ENCODE peak calls at places on chromosomes 3 and 15, in four cellular contexts. F, N, B and Z are unnamed samples.
A peak's percentile ranks its signal among the peaks of the same experiment; 100 is the strongest.

GRCh38 chr15:72227192-72227586 is 3.8 kb downstream of the PKM start:
- DNase-seq in F (no peak), N (peak; percentile 87), B (no peak), Z (no peak)

GRCh38 chr3:135989247-135989646 is 23.7 kb downstream of the PPP2R3A start:
- DNase-seq in F (no peak), N (no peak), B (no peak), Z (peak; percentile 17)

GRCh38 chr3:126557761-126558160 is 971 bp downstream of the C3orf22 start:
- DNase-seq in F (no peak), N (no peak), B (no peak), Z (no peak)

GRCh38 chr3:142087676-142088075 is 61.7 kb downstream of the TFDP2 start:
- DNase-seq in F (no peak), N (peak; percentile 73), B (no peak), Z (peak; percentile 31)

GRCh38 chr3:197019021-197019420 is 10.6 kb downstream of the MELTF start:
- DNase-seq in F (no peak), N (no peak), B (no peak), Z (no peak)

GRCh38 chr15:72604794-72605193 is 49.7 kb upstream of the GOLGA6B start:
- DNase-seq in F (no peak), N (no peak), B (no peak), Z (no peak)

GRCh38 chr15:20351448-20351961 is 190.1 kb downstream of the GOLGA6L6 start:
- DNase-seq in F (no peak), N (no peak), B (no peak), Z (no peak)

GRCh38 chr15:53586815-53587214 is 172.6 kb downstream of the WDR72 start:
- DNase-seq in F (no peak), N (no peak), B (no peak), Z (no peak)

GRCh38 chr3:38950000-38950399 is 101.7 kb downstream of the SCN11A start:
- DNase-seq in F (no peak), N (no peak), B (no peak), Z (no peak)

GRCh38 chr3:21435871-21436270 is 315.1 kb downstream of the ZNF385D start:
- DNase-seq in F (no peak), N (no peak), B (peak; percentile 74), Z (peak; percentile 76)

GRCh38 chr3:195170521-195170920 is 100.4 kb downstream of the XXYLT1 start:
- DNase-seq in F (no peak), N (no peak), B (no peak), Z (no peak)

GRCh38 chr3:127822836-127823589 is 698 bp upstream of the MGLL start:
- DNase-seq in F (peak; percentile 77), N (no peak), B (no peak), Z (no peak)

GRCh38 chr15:59997070-59997701 is 6.9 kb upstream of the FOXB1 start:
- DNase-seq in F (no peak), N (no peak), B (no peak), Z (no peak)

GRCh38 chr3:122105626-122106025 is 50.5 kb downstream of the CD86 start:
- DNase-seq in F (no peak), N (no peak), B (no peak), Z (no peak)

GRCh38 chr3:78986702-78987101 is 781.1 kb downstream of the ROBO1 start:
- DNase-seq in F (no peak), N (no peak), B (no peak), Z (no peak)

GRCh38 chr15:62781081-62781497 is 261.5 kb upstream of the TPM1 start:
- DNase-seq in F (no peak), N (no peak), B (no peak), Z (no peak)

GRCh38 chr15:63318344-63318743 is 40.9 kb downstream of the APH1B start:
- DNase-seq in F (no peak), N (no peak), B (no peak), Z (no peak)

GRCh38 chr3:13111874-13112520 is 38.8 kb upstream of the IQSEC1 start:
- DNase-seq in F (no peak), N (no peak), B (no peak), Z (no peak)

GRCh38 chr3:7280318-7280717 is 419.4 kb downstream of the GRM7 start:
- DNase-seq in F (no peak), N (no peak), B (no peak), Z (no peak)

GRCh38 chr15:72420580-72420979 is 22.5 kb downstream of the TMEM202 start:
- DNase-seq in F (no peak), N (no peak), B (no peak), Z (no peak)

GRCh38 chr3:30292192-30292893 is 314.1 kb upstream of the TGFBR2 start:
- DNase-seq in F (no peak), N (no peak), B (no peak), Z (no peak)

GRCh38 chr3:107983247-107983646 is 107.6 kb downstream of the CD47 start:
- DNase-seq in F (no peak), N (no peak), B (no peak), Z (no peak)

GRCh38 chr15:23436421-23436820 is 10.6 kb downstream of the GOLGA6L2 start:
- DNase-seq in F (no peak), N (no peak), B (no peak), Z (no peak)

DNA sequence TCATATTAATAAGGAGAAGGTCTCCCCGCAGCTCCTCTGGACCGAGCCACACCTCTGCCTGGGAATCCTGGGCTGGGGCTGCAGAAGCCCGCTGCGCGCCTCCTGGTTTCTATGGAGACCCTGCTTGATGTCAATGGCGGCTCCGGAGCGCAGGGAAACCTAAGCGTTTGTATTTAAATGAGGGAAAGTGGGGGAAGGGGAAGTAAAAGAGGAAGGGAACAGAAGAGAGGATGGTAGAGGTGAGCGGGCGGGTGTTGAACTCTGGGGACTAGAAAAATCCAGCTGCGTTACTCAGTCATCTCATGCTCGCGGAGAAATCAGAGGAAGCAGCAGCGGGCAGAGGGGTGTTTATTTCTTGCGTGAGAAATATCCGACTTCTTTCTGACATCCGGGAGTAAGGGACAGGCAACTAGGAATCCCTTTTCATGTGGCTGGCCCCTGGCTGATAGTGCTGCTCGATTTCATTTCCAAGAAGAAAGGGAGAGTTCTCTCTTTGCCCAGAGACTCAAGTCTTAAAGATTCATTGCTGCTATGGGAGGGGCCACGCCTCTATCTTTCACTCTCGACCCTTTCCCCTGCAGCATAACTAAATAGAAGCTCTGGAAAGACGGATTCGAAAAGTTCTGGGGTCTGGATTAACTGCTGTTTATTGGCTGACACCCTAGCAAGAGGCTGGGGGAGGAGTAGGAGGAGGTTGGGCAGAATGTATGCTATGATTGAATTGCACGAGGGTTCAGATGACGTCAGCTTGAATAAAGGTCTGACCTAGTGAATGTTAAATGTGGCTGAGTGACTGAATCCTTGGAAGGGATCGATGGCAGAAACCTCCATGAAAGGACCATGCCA is 110.5 kb upstream of the GAP43 start:
- DNase-seq in F (peak; percentile 21), N (no peak), B (no peak), Z (no peak)
- H3K4me3 ChIP-seq in F (peak overlapping the region; percentile 40), N (peak overlapping the region; percentile 65), B (peak overlapping the region; percentile 62), Z (peak overlapping the region; percentile 56)

GRCh38 chr15:38545179-38545578 is 19.4 kb downstream of the RASGRP1 start:
- DNase-seq in F (no peak), N (no peak), B (no peak), Z (no peak)
- TF ChIP-seq CTCF in F (no peak), N (no peak), B (no peak), Z (no peak)

GRCh38 chr3:64340636-64341240 is 115.5 kb upstream of the PRICKLE2 start:
- DNase-seq in F (no peak), N (no peak), B (peak; percentile 74), Z (peak; percentile 64)
- H3K4me3 ChIP-seq in F (no peak overlapping the region), N (no peak overlapping the region), B (peak overlapping the region; percentile 43), Z (no peak overlapping the region)

DNA sequence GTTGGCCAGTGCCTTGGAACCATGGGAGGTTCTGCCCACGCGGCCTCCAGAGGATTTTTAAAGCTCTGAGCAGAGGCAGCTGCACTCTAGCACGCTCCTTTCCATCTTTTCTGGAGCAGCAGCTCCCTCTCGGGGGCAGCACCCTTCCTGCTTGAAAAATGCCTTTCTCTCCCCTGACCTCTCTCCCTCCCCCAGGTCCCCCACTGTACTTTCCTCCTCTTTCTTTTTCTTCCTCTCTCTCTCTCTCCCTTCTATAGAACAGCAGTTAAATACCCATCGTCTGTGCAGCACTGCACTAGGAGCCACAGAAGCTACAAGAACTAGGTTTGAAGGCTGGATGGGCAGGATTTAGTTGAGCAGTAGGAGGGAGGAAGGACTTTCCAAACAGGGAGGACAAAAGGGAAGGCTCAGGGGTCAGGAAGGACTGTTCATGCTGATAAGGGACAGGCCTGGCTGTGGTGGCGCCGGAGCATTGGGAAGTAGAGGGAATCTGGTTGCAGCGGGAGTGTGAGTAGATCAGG is 4.4 kb downstream of the ALPK3 start:
- DNase-seq in F (no peak), N (no peak), B (no peak), Z (no peak)
- TF ChIP-seq CTCF in F (no peak), N (no peak), B (peak; percentile 22), Z (no peak)

DNA sequence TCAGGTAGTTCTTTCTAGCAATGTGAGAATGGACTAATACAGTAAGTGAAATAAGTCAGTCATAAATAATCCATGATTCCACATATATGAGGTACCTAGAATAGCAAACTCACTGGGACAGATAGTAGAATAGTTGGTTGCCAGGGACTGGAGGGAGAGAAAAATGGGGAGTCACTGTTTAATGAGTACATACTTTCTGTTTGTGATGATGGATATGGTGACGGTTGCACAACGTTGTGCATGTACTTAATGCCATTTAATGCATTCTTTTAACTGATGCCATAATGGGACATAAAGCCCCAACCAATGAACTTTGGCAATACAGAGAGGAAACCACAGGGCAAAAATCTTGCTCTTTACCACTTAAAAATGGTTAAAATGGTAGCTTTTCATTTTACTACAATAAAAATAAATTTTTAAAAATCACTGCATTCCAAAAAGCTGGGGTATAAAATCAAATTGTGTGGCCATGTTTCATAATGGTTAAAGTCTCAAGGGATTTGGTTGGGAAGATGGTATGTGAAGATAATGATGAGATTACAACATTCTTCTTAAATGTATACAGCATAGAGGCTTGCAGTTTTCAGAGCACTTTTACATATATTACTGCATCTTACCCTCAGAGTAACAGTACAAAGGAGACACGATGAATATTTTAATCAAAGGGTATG is 45.2 kb downstream of the ADAM10 start:
- DNase-seq in F (no peak), N (no peak), B (no peak), Z (peak; percentile 55)
- H3K4me3 ChIP-seq in F (no peak overlapping the region), N (no peak overlapping the region), B (no peak overlapping the region), Z (no peak overlapping the region)

GRCh38 chr3:111072016-111072891 is 638 bp downstream of the NECTIN3 start:
- DNase-seq in F (peak; percentile 48), N (no peak), B (no peak), Z (no peak)

GRCh38 chr3:111071257-111072015 is at the start of gene NECTIN3:
- DNase-seq in F (peak; percentile 94), N (peak; percentile 7), B (peak; percentile 97), Z (peak; percentile 90)

GRCh38 chr3:111069974-111070751 is 1.5 kb upstream of the NECTIN3 start:
- DNase-seq in F (peak; percentile 18), N (no peak), B (no peak), Z (no peak)

GRCh38 chr3:111068574-111068973 is 3.0 kb upstream of the NECTIN3 start:
- DNase-seq in F (no peak), N (no peak), B (no peak), Z (no peak)

GRCh38 chr3:111070772-111071256 is 802 bp upstream of the NECTIN3 start:
- DNase-seq in F (no peak), N (no peak), B (no peak), Z (no peak)
- TF ChIP-seq CTCF in F (no peak), N (no peak), B (no peak), Z (peak; percentile 0)

DNA sequence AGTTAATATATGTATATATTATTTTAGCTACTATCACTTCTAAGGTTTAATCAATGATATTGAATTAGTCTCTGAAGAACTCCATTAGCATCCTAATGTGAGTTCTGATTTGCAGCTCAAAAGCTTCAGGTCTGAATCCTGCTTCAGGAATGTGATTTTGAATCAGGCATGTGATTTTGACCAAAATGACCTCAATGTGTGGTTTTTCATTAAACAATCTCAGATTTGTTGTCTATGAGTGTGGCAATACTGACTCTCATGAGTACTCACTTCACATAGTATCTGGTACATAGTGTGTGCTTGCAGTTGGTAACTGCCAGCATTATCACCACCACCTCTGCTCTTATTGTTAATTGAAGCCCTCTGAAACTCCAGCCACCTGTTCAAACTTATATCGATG is 251.0 kb downstream of the KCNH8 start:
- DNase-seq in F (no peak), N (no peak), B (no peak), Z (no peak)
- H3K4me3 ChIP-seq in F (no peak overlapping the region), N (no peak overlapping the region), B (no peak overlapping the region), Z (no peak overlapping the region)